ENCODE peak calls at places on chromosomes 11 and 22, in four cellular contexts. One of them, this sample, is unnamed.

GRCh38 chr11:19984048-19984742 is 176.1 kb downstream of the DBX1 start:
- DNase-seq in SJSA1: no peak
- DNase-seq in psoas muscle: no peak
- DNase-seq in body of pancreas: no peak
- DNase-seq in this sample: no peak

GRCh38 chr11:95143106-95143681 is 53.5 kb downstream of the ENDOD1 start:
- DNase-seq in psoas muscle: no peak
- DNase-seq in SJSA1: no peak
- DNase-seq in body of pancreas: no peak
- DNase-seq in this sample: no peak

GRCh38 chr11:126129681-126130671 is 67.3 kb upstream of the CDON start:
- DNase-seq in psoas muscle: no peak
- DNase-seq in body of pancreas: no peak
- DNase-seq in SJSA1: no peak
- DNase-seq in this sample: peak; percentile 84

GRCh38 chr11:118883368-118884071 is at the start of gene CXCR5:
- DNase-seq in SJSA1: no peak
- DNase-seq in psoas muscle: peak; percentile 46
- DNase-seq in body of pancreas: no peak
- DNase-seq in this sample: no peak

GRCh38 chr11:32043737-32044515 is 46.9 kb upstream of the RCN1 start:
- DNase-seq in SJSA1: no peak
- DNase-seq in body of pancreas: no peak
- DNase-seq in psoas muscle: no peak
- DNase-seq in this sample: no peak

GRCh38 chr11:118325283-118325682 is 17.2 kb downstream of the CD3D start:
- DNase-seq in psoas muscle: no peak
- DNase-seq in body of pancreas: no peak
- DNase-seq in SJSA1: no peak
- DNase-seq in this sample: no peak

GRCh38 chr11:43974830-43975229 is 32.4 kb downstream of the C11orf96 start:
- DNase-seq in SJSA1: no peak
- DNase-seq in body of pancreas: no peak
- DNase-seq in psoas muscle: no peak
- DNase-seq in this sample: no peak

GRCh38 chr22:46934746-46935491 is 172.5 kb downstream of the TBC1D22A start:
- DNase-seq in psoas muscle: no peak
- DNase-seq in body of pancreas: peak; percentile 66
- DNase-seq in SJSA1: peak; percentile 78
- DNase-seq in this sample: peak; percentile 68

GRCh38 chr11:68938816-68939582 is 35.3 kb downstream of the IGHMBP2 start:
- DNase-seq in SJSA1: no peak
- DNase-seq in body of pancreas: no peak
- DNase-seq in psoas muscle: no peak
- DNase-seq in this sample: no peak

GRCh38 chr11:86176165-86176884 is 68.2 kb upstream of the EED start:
- DNase-seq in SJSA1: no peak
- DNase-seq in psoas muscle: no peak
- DNase-seq in body of pancreas: no peak
- DNase-seq in this sample: no peak

GRCh38 chr22:30877662-30878515 is 90.7 kb downstream of the MORC2 start:
- DNase-seq in psoas muscle: no peak
- DNase-seq in body of pancreas: no peak
- DNase-seq in SJSA1: no peak
- DNase-seq in this sample: no peak

GRCh38 chr11:9765320-9766101 is 101.6 kb downstream of the SWAP70 start:
- DNase-seq in psoas muscle: peak; percentile 89
- DNase-seq in SJSA1: peak; percentile 63
- DNase-seq in body of pancreas: peak; percentile 63
- DNase-seq in this sample: peak; percentile 99

GRCh38 chr11:75762158-75762557 is 6.4 kb upstream of the DGAT2 start:
- DNase-seq in SJSA1: no peak
- DNase-seq in psoas muscle: no peak
- DNase-seq in body of pancreas: no peak
- DNase-seq in this sample: no peak

GRCh38 chr11:107040447-107041444 is 22.5 kb upstream of the GUCY1A2 start:
- DNase-seq in body of pancreas: no peak
- DNase-seq in psoas muscle: no peak
- DNase-seq in SJSA1: peak; percentile 43
- DNase-seq in this sample: no peak
- H3K27ac ChIP-seq in body of pancreas: no peak overlapping the region
- H3K27ac ChIP-seq in psoas muscle: no peak overlapping the region
- H3K27ac ChIP-seq in SJSA1: no peak overlapping the region
- H3K27ac ChIP-seq in this sample: no peak overlapping the region

GRCh38 chr22:38900677-38901076 is 28.7 kb upstream of the CBX6 start:
- DNase-seq in body of pancreas: no peak
- DNase-seq in psoas muscle: no peak
- DNase-seq in SJSA1: no peak
- DNase-seq in this sample: no peak
- H3K4me3 ChIP-seq in body of pancreas: no peak overlapping the region
- H3K4me3 ChIP-seq in psoas muscle: no peak overlapping the region
- H3K4me3 ChIP-seq in SJSA1: no peak overlapping the region
- H3K4me3 ChIP-seq in this sample: no peak overlapping the region

DNA sequence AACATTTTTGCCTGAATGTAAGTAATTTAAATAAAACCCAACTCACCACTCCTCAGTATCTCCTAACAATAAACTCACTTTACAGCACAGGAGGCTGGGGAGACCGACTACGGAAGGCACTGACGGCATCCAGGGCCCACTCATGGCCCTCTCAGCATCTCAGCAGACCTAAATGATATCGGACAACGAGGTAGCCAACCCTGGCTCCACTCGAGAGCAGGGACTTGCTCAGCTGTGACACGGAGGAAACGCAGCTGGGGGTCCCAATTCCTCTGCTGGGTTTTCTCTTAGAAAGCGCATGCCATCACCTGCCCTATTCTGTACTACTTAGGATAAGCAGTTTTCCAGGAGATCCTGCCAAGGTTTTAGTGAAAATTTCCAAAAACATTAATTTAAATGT is 109.1 kb upstream of the BID start:
- DNase-seq in psoas muscle: no peak
- DNase-seq in body of pancreas: no peak
- DNase-seq in SJSA1: no peak
- DNase-seq in this sample: no peak
- H3K27ac ChIP-seq in psoas muscle: peak overlapping the region; percentile 79
- H3K27ac ChIP-seq in body of pancreas: no peak overlapping the region
- H3K27ac ChIP-seq in SJSA1: no peak overlapping the region
- H3K27ac ChIP-seq in this sample: no peak overlapping the region

DNA sequence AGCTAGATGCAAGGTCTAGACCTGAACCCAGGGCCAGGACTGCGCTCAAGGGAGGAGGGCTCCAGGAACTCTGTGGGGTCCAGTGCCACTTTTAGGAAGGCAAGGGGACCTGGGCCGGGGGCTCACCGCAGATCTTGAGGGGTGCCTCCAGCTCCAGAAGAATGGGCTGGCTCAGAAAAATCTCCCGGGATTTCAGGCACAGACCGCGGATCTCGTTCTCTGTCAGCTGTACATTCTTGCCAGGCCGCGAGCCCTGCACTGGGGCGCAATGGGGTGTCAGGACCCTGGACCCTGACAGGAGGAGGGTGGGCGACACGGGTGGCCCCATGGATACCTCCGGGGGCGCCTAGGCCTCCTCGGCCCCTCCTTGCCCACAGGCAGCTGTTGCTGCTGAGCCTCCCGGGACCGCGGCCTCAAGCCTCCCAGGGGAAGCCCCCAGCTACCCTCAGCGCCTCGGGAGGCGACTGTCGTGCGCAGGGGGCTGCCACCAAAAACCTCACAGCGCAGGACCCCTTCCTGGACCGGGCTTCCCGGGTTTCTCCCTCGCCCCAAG is 640 bp downstream of the PPP1CA start:
- DNase-seq in psoas muscle: peak; percentile 71
- DNase-seq in body of pancreas: no peak
- DNase-seq in SJSA1: no peak
- DNase-seq in this sample: no peak
- H3K4me3 ChIP-seq in psoas muscle: peak overlapping the region; percentile 99
- H3K4me3 ChIP-seq in body of pancreas: peak overlapping the region; percentile 97
- H3K4me3 ChIP-seq in SJSA1: peak overlapping the region; percentile 98
- H3K4me3 ChIP-seq in this sample: peak overlapping the region; percentile 78

This sample was measured in SJCRH30.